ENCODE peak calls at places on chromosomes 7 and 10, in four cellular contexts. W is HCT116, D is HepG2, O is K562. V is an unnamed sample.

GRCh38 chr7:131071786-131072504 is 255.7 kb upstream of the MKLN1 start:
- DNase-seq in W (no peak), D (no peak), O (peak; percentile 71), V (no peak)

GRCh38 chr10:32963102-32963501 is 5.1 kb upstream of the ITGB1 start:
- DNase-seq in W (no peak), D (no peak), O (no peak), V (no peak)

GRCh38 chr10:109411897-109412296 is 511.4 kb downstream of the XPNPEP1 start:
- DNase-seq in W (no peak), D (peak; percentile 5), O (no peak), V (no peak)

GRCh38 chr10:123462760-123463159 is 203.4 kb upstream of the GPR26 start:
- DNase-seq in W (no peak), D (no peak), O (no peak), V (peak; percentile 2)

GRCh38 chr7:87119581-87119980 is 32.7 kb upstream of the DMTF1 start:
- DNase-seq in W (no peak), D (no peak), O (no peak), V (no peak)

GRCh38 chr10:110544958-110545537 is 22.4 kb upstream of the SMC3 start:
- DNase-seq in W (no peak), D (no peak), O (no peak), V (no peak)

GRCh38 chr10:114118514-114118913 is 55.5 kb downstream of the CCDC186 start:
- DNase-seq in W (no peak), D (no peak), O (no peak), V (no peak)

GRCh38 chr10:77409697-77410471 is 227.7 kb downstream of the KCNMA1 start:
- DNase-seq in W (no peak), D (no peak), O (no peak), V (no peak)

GRCh38 chr10:209357-209756 is 74.1 kb downstream of the ZMYND11 start:
- DNase-seq in W (peak; percentile 7), D (no peak), O (no peak), V (no peak)

GRCh38 chr7:12373580-12374263 is 29.9 kb downstream of the VWDE start:
- DNase-seq in W (no peak), D (no peak), O (no peak), V (no peak)

GRCh38 chr10:60574388-60574787 is 184.7 kb upstream of the ANK3 start:
- DNase-seq in W (no peak), D (no peak), O (no peak), V (no peak)

GRCh38 chr7:47677664-47678063 is 95.8 kb upstream of the TNS3 start:
- DNase-seq in W (no peak), D (no peak), O (no peak), V (no peak)

GRCh38 chr10:124370426-124370825 is 48.3 kb downstream of the OAT start:
- DNase-seq in W (no peak), D (no peak), O (no peak), V (no peak)

GRCh38 chr7:66502230-66503035 is 126.2 kb upstream of the KCTD7 start:
- DNase-seq in W (no peak), D (peak; percentile 78), O (peak; percentile 58), V (no peak)

GRCh38 chr10:96339383-96339782 is 19.4 kb downstream of the OPALIN start:
- DNase-seq in W (no peak), D (no peak), O (no peak), V (no peak)

GRCh38 chr7:64667311-64667710 is 1.4 kb downstream of the ZNF107 start:
- DNase-seq in W (no peak), D (peak; percentile 11), O (no peak), V (no peak)

GRCh38 chr7:134710511-134710853 is 63.8 kb downstream of the BPGM start:
- DNase-seq in W (no peak), D (no peak), O (no peak), V (no peak)

GRCh38 chr10:19843487-19843886 is 27.3 kb downstream of the PLXDC2 start:
- DNase-seq in W (no peak), D (no peak), O (no peak), V (no peak)

GRCh38 chr10:1132584-1132983 is 76.4 kb downstream of the WDR37 start:
- DNase-seq in W (no peak), D (no peak), O (no peak), V (no peak)

GRCh38 chr7:99193527-99194214 is 14.2 kb downstream of the KPNA7 start:
- DNase-seq in W (no peak), D (no peak), O (no peak), V (no peak)

GRCh38 chr10:69838853-69839252 is 37.1 kb downstream of the COL13A1 start:
- DNase-seq in W (no peak), D (no peak), O (no peak), V (no peak)

GRCh38 chr7:157759246-157759805 is 422.5 kb downstream of the DNAJB6 start:
- DNase-seq in W (no peak), D (no peak), O (no peak), V (no peak)

GRCh38 chr7:139982927-139983925 is 79.5 kb downstream of the PARP12 start:
- DNase-seq in W (no peak), D (no peak), O (no peak), V (no peak)

GRCh38 chr7:130276796-130277762 is 10.4 kb downstream of the CPA2 start:
- DNase-seq in W (no peak), D (no peak), O (no peak), V (no peak)

GRCh38 chr7:69962077-69962855 is 364.0 kb downstream of the AUTS2 start:
- DNase-seq in W (no peak), D (no peak), O (no peak), V (no peak)

GRCh38 chr10:119327096-119327745 is 119.8 kb downstream of the GRK5 start:
- DNase-seq in W (no peak), D (no peak), O (no peak), V (no peak)

GRCh38 chr7:100655908-100656674 is at the start of gene ACTL6B:
- DNase-seq in W (no peak), D (no peak), O (peak; percentile 100), V (no peak)

GRCh38 chr10:11177926-11178453 is 160.3 kb downstream of the CELF2 start:
- DNase-seq in W (no peak), D (no peak), O (peak; percentile 25), V (no peak)

GRCh38 chr7:44681645-44682044 is 67.0 kb upstream of the ZMIZ2 start:
- DNase-seq in W (no peak), D (no peak), O (no peak), V (no peak)

GRCh38 chr7:155069992-155070827 is at the start of gene HTR5A:
- DNase-seq in W (peak; percentile 33), D (peak; percentile 48), O (peak; percentile 92), V (no peak)

GRCh38 chr7:117775826-117776623 is 97.2 kb downstream of the CTTNBP2 start:
- DNase-seq in W (no peak), D (no peak), O (no peak), V (no peak)

GRCh38 chr10:119724630-119725549 is 960 bp upstream of the INPP5F start:
- DNase-seq in W (no peak), D (peak; percentile 37), O (peak; percentile 55), V (no peak)

GRCh38 chr10:482848-483247 is 206.6 kb downstream of the DIP2C start:
- DNase-seq in W (no peak), D (no peak), O (no peak), V (no peak)

GRCh38 chr7:77247206-77247850 is 47.7 kb upstream of the FGL2 start:
- DNase-seq in W (peak; percentile 71), D (peak; percentile 77), O (peak; percentile 69), V (peak; percentile 64)

GRCh38 chr10:107081644-107082043 is 82.9 kb downstream of the SORCS1 start:
- DNase-seq in W (no peak), D (no peak), O (no peak), V (no peak)

GRCh38 chr7:605661-606450 is 86.2 kb upstream of the PDGFA start:
- DNase-seq in W (no peak), D (peak; percentile 15), O (no peak), V (no peak)
- H3K4me1 ChIP-seq in W (no peaks in the 10 kb centered on the region), D (peaks cover 46% of the 10 kb centered on the region), O (peaks cover 58% of the 10 kb centered on the region), V (no peaks in the 10 kb centered on the region)

GRCh38 chr10:74293686-74294365 is 142.8 kb downstream of the ADK start:
- DNase-seq in W (no peak), D (no peak), O (peak; percentile 38), V (peak; percentile 10)
- TF ChIP-seq POLR2AphosphoS5 in W (no peak), D (no peak), O (no peak), V (no peak)

GRCh38 chr10:128922172-128922571 is 544.9 kb upstream of the MGMT start:
- DNase-seq in W (no peak), D (no peak), O (no peak), V (no peak)
- TF ChIP-seq TCF7L2 in W (no peak), D (no peak), O (no peak), V (no peak)

DNA sequence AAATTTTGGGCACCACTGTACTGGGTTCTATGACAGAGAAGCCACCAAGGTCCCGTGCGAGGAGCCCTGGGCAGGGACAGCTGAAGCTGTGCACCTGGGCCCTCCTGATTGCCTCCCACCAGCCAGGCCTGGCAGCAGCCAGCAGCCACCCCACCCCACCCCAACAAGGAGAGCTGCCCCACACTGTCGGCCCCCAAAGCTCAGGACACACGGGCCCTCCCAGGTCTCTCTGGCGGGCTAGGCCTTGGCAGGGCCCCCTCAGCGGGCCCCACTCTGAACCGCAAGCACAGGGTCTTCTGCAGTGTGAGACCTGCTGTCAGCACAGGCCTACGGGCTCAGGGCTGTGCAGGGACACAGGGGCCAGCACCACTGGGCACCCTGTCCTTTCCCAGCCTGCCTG is 5.5 kb downstream of the GPR146 start:
- DNase-seq in W (no peak), D (no peak), O (no peak), V (no peak)
- H3K4me1 ChIP-seq in W (peaks cover 7% of the 10 kb centered on the region), D (peaks cover 49% of the 10 kb centered on the region), O (peaks cover 32% of the 10 kb centered on the region), V (peaks cover 14% of the 10 kb centered on the region)

DNA sequence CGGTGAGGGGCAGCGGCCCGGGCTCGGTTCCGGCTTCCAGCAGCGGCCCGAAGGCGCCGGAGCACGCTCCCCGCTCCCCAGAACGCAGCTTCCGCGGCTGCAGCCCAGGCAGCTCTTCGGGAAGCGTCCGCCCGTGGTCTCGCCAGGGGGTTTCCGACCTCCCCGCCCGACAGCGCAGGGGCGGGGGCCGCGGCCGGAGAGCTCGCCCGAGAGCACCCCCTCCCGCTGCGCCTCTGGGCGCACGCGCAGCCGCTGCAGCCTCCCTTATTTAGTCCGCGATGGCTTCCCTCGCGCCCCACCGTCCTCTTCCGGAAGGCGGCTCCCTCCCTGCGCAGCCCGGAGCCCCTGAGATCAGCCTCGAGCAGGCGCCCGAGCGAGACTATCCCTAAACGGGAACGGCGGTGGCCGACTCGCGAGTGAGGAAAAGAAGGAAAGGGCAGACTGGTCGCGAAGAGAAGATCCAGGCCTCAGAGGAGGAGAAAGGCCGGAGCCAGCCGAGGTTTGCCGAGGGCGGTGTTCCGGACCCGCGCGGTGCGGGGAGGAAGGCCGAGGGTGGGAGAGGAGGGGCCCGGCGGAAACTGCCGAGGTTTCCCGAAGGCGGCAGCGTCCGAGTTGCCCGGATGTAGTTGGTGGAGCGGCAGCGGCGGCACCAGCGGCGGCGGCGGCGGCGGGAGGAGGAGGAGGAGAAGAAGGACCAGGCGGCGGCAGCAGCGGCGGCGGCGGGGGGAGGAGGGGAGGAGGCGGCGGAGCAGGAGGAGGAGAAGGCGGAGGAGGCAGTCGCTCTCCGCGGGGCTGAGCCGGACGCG is at the start of gene WAC:
- DNase-seq in W (peak; percentile 83), D (peak; percentile 79), O (peak; percentile 93), V (peak; percentile 53)
- TF ChIP-seq POLR2AphosphoS5 in W (peak; percentile 52), D (peak; percentile 92), O (peak; percentile 84), V (peak; percentile 75)

GRCh38 chr7:150668472-150668911 is 17.0 kb upstream of the GIMAP2 start:
- DNase-seq in W (no peak), D (no peak), O (no peak), V (no peak)
- TF ChIP-seq TCF7L2 in W (no peak), D (no peak), O (no peak), V (no peak)